ENCODE peak calls at places on chromosomes 5 and 9, in seven cellular contexts. T is H9, A is H1, W is neuronal stem cell, G is mesendoderm, L is IMR-90, E is trophoblast cell. D is an unnamed sample.
A peak's percentile ranks its signal among the peaks of the same experiment; 100 is the strongest.

GRCh38 chr9:136143215-136144001 is 24.7 kb upstream of the TMEM250 start:
- DNase-seq in G (peak; percentile 78), T (peak; percentile 81), E (no peak), L (peak; percentile 9), W (no peak), A (no peak), D (peak; percentile 12)

GRCh38 chr5:53469946-53470687 is 10.3 kb upstream of the FST start:
- DNase-seq in A (no peak), W (no peak), G (no peak), T (no peak), E (no peak), L (peak; percentile 79), D (no peak)

GRCh38 chr5:1419476-1420210 is 25.6 kb downstream of the SLC6A3 start:
- DNase-seq in A (no peak), T (no peak), W (no peak), E (no peak), L (no peak), G (no peak), D (no peak)

GRCh38 chr5:171478946-171479775 is 59.7 kb downstream of the FGF18 start:
- DNase-seq in T (no peak), L (no peak), A (no peak), W (no peak), G (no peak), E (no peak), D (no peak)

GRCh38 chr9:126558051-126558665 is 55.6 kb upstream of the LMX1B start:
- DNase-seq in L (peak; percentile 22), W (peak; percentile 76), G (peak; percentile 68), T (peak; percentile 83), A (peak; percentile 29), E (peak; percentile 54), D (peak; percentile 20)

GRCh38 chr9:134339183-134339806 is 13.0 kb downstream of the RXRA start:
- DNase-seq in E (no peak), A (no peak), G (no peak), L (peak; percentile 59), W (no peak), T (no peak), D (no peak)

GRCh38 chr9:131605770-131606590 is 60.7 kb downstream of the PRRT1B start:
- DNase-seq in G (no peak), E (no peak), A (no peak), L (peak; percentile 73), W (no peak), T (no peak), D (peak; percentile 24)

GRCh38 chr9:3215658-3216057 is 310.1 kb downstream of the RFX3 start:
- DNase-seq in T (no peak), E (no peak), L (no peak), W (no peak), A (no peak), G (peak; percentile 5), D (no peak)

GRCh38 chr5:62653001-62653863 is 74.6 kb downstream of the LRRC70 start:
- DNase-seq in E (peak; percentile 39), A (no peak), G (peak; percentile 38), W (no peak), T (no peak), L (no peak), D (no peak)

GRCh38 chr9:122325124-122325523 is 45.7 kb upstream of the PTGS1 start:
- DNase-seq in G (no peak), L (peak; percentile 52), A (no peak), W (no peak), T (no peak), E (no peak), D (peak; percentile 52)

GRCh38 chr9:136322756-136323330 is 4.5 kb upstream of the GPSM1 start:
- DNase-seq in L (no peak), W (no peak), E (no peak), T (no peak), A (no peak), G (no peak), D (no peak)

GRCh38 chr9:130172858-130173461 is 756 bp downstream of the NCS1 start:
- DNase-seq in E (peak; percentile 9), L (no peak), T (no peak), W (no peak), A (no peak), G (peak; percentile 42), D (peak; percentile 61)

GRCh38 chr5:143177263-143177994 is 226.1 kb downstream of the NR3C1 start:
- DNase-seq in L (peak; percentile 99), E (no peak), T (no peak), A (no peak), W (no peak), G (no peak), D (no peak)

GRCh38 chr5:61504143-61504542 is 172.1 kb downstream of the ZSWIM6 start:
- DNase-seq in W (no peak), T (no peak), L (no peak), A (no peak), G (no peak), E (no peak), D (no peak)

GRCh38 chr5:131064669-131065371 is 100.2 kb downstream of the HINT1 start:
- DNase-seq in A (no peak), E (no peak), W (no peak), L (no peak), G (no peak), T (no peak), D (no peak)

GRCh38 chr5:14445581-14446290 is 135.9 kb upstream of the OTULINL start:
- DNase-seq in A (peak; percentile 54), W (peak; percentile 83), T (peak; percentile 86), G (peak; percentile 94), L (no peak), E (no peak), D (peak; percentile 62)

GRCh38 chr9:19460258-19460657 is 51.4 kb downstream of the ACER2 start:
- DNase-seq in E (no peak), L (no peak), A (no peak), T (no peak), G (no peak), W (no peak), D (no peak)
- H2BK120ac ChIP-seq in E (no peak overlapping the region), L (no peak overlapping the region), A (no peak overlapping the region), T (no peak overlapping the region), G (no peak overlapping the region), W (no peak overlapping the region), D (no peak overlapping the region)

DNA sequence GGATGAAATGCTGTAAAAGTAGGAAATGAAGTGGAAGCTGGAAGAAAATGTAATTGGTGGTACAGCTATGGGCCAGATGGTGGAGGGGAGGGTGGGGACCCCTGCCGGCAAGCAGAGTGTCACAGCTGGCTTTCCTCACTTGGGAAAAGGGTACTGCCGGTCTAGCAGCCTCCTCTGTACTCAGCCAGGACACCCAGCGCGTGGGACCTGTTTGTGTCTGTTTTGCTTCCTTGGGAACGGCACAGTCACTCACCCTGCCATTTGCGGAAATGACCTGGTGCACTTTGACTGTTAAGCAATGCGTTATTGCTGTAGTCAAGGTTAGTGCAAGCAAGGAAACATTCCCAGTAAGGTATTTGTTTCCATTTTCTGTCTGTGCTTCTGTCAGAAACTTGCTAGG is 10.1 kb downstream of the TMEM252 start:
- DNase-seq in G (peak; percentile 75), W (no peak), A (no peak), L (peak; percentile 19), T (peak; percentile 67), E (peak; percentile 90), D (peak; percentile 90)
- H3K27ac ChIP-seq in G (no peak overlapping the region), W (no peak overlapping the region), A (no peak overlapping the region), L (no peak overlapping the region), T (no peak overlapping the region), E (no peak overlapping the region), D (no peak overlapping the region)

GRCh38 chr5:81121273-81121672 is 111.8 kb upstream of the CKMT2 start:
- DNase-seq in G (no peak), W (no peak), L (no peak), T (no peak), E (no peak), A (no peak), D (no peak)

GRCh38 chr5:81125959-81126358 is 107.2 kb upstream of the CKMT2 start:
- DNase-seq in L (peak; percentile 44), A (no peak), T (no peak), G (no peak), W (no peak), E (no peak), D (peak; percentile 2)

GRCh38 chr5:81122271-81122670 is 110.9 kb upstream of the CKMT2 start:
- DNase-seq in A (no peak), G (no peak), T (no peak), L (no peak), E (no peak), W (no peak), D (no peak)

GRCh38 chr5:81117566-81117965 is 115.6 kb upstream of the CKMT2 start:
- DNase-seq in L (no peak), E (peak; percentile 66), G (no peak), W (no peak), A (no peak), T (no peak), D (no peak)

DNA sequence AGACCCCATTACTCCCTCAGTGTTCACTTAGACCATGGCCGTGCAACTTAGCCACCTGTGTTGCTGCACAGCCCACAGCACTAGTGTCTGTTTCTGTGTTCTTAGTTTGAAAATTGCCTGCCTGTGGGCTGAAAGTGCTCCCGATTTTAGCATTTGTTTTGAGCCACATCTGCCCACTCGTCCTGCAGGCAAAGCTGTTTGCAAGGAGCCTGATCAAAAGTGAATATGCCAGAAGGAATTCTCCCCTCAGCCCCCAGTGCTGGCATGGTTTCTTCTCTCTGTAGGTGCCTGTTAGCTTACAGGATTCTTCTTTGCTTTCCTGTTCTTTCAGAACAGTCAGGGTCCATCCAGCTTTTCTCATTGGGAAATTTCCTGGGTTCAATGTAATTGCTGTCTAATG is 111.3 kb upstream of the CKMT2 start:
- DNase-seq in L (peak; percentile 32), E (no peak), A (no peak), W (no peak), T (no peak), G (no peak), D (no peak)
- H3K18ac ChIP-seq in L (no peak overlapping the region), E (no peak overlapping the region), A (no peak overlapping the region), W (no peak overlapping the region), T (no peak overlapping the region), G (no peak overlapping the region), D (no peak overlapping the region)

GRCh38 chr5:132474881-132475511 is 15.6 kb downstream of the IRF1 start:
- DNase-seq in A (no peak), W (no peak), G (peak; percentile 81), E (peak; percentile 9), T (peak; percentile 67), L (no peak), D (peak; percentile 28)
- H2BK120ac ChIP-seq in A (no peak overlapping the region), W (no peak overlapping the region), G (no peak overlapping the region), E (no peak overlapping the region), T (no peak overlapping the region), L (peak overlapping the region; percentile 22), D (peak overlapping the region; percentile 21)

DNA sequence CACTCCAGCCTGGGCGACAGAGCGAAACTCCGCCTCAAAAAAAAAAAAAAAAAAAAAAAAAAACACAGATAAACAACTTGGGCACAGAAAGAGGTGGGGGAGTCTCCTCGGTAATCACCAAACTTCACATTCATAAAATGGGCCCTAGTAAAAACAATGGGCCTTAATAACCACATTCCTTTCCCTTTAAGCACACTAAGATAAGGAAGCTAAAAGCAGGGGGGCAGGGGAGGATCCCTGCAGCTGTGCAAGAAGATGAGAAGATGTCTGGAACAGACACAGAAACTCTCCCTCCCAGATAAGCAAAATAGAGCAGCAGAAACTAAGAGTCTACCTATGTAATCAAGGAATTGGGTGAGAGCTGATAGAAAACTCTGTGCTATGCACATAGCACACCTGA is 111.2 kb upstream of the FAM174A start:
- DNase-seq in G (no peak), A (no peak), T (no peak), L (peak; percentile 2), E (no peak), W (no peak), D (no peak)
- H3K27ac ChIP-seq in G (no peak overlapping the region), A (no peak overlapping the region), T (no peak overlapping the region), L (no peak overlapping the region), E (no peak overlapping the region), W (no peak overlapping the region), D (no peak overlapping the region)

GRCh38 chr5:170025853-170026252 is 45.6 kb upstream of the INSYN2B start:
- DNase-seq in L (no peak), G (no peak), A (no peak), E (no peak), W (no peak), T (no peak), D (no peak)
- H3K18ac ChIP-seq in L (no peak overlapping the region), G (no peak overlapping the region), A (no peak overlapping the region), E (no peak overlapping the region), W (no peak overlapping the region), T (no peak overlapping the region), D (no peak overlapping the region)